ENCODE peak calls at places on chromosomes 1 and 21, in four cellular contexts. F is progenitor cell of endocrine pancreas, L is fibroblast of the aortic adventitia, M is endothelial cell. S is an unnamed sample.

GRCh38 chr1:219269171-219269570 is 95.5 kb downstream of the LYPLAL1 start:
- DNase-seq in F (no peak), L (peak; percentile 32), M (no peak), S (no peak)

GRCh38 chr1:236489710-236490377 is 33.9 kb upstream of the LGALS8 start:
- DNase-seq in F (no peak), L (peak; percentile 78), M (peak; percentile 8), S (no peak)

GRCh38 chr21:41478319-41479177 is 29.4 kb downstream of the TMPRSS2 start:
- DNase-seq in F (no peak), L (no peak), M (no peak), S (no peak)

GRCh38 chr1:170265234-170265633 is 119.5 kb downstream of the NTMT2 start:
- DNase-seq in F (no peak), L (no peak), M (no peak), S (no peak)

GRCh38 chr1:21372383-21372782 is 67.6 kb upstream of the NBPF3 start:
- DNase-seq in F (no peak), L (no peak), M (no peak), S (no peak)

GRCh38 chr1:208825305-208825704 is 581.1 kb upstream of the PLXNA2 start:
- DNase-seq in F (no peak), L (no peak), M (no peak), S (no peak)

GRCh38 chr1:79790950-79791349 is 784.4 kb upstream of the ADGRL4 start:
- DNase-seq in F (no peak), L (peak; percentile 59), M (no peak), S (no peak)

GRCh38 chr1:203126866-203127671 is 457 bp upstream of the ADORA1 start:
- DNase-seq in F (no peak), L (no peak), M (no peak), S (no peak)

GRCh38 chr1:107590895-107591622 is 373.9 kb downstream of the VAV3 start:
- DNase-seq in F (no peak), L (no peak), M (no peak), S (no peak)

GRCh38 chr1:60173729-60174128 is 100.2 kb upstream of the C1orf87 start:
- DNase-seq in F (no peak), L (no peak), M (no peak), S (no peak)

GRCh38 chr1:29415156-29415830 is 179.0 kb downstream of the PTPRU start:
- DNase-seq in F (no peak), L (no peak), M (no peak), S (no peak)

GRCh38 chr1:86503477-86504129 is 34.9 kb downstream of the CLCA1 start:
- DNase-seq in F (no peak), L (peak; percentile 24), M (peak; percentile 28), S (no peak)

GRCh38 chr1:86500731-86501130 is 32.0 kb downstream of the CLCA1 start:
- DNase-seq in F (no peak), L (peak; percentile 58), M (no peak), S (no peak)

GRCh38 chr1:86504895-86505625 is 36.3 kb downstream of the CLCA1 start:
- DNase-seq in F (no peak), L (no peak), M (no peak), S (no peak)

GRCh38 chr1:86504130-86504479 is 35.4 kb downstream of the CLCA1 start:
- DNase-seq in F (no peak), L (no peak), M (no peak), S (no peak)

DNA sequence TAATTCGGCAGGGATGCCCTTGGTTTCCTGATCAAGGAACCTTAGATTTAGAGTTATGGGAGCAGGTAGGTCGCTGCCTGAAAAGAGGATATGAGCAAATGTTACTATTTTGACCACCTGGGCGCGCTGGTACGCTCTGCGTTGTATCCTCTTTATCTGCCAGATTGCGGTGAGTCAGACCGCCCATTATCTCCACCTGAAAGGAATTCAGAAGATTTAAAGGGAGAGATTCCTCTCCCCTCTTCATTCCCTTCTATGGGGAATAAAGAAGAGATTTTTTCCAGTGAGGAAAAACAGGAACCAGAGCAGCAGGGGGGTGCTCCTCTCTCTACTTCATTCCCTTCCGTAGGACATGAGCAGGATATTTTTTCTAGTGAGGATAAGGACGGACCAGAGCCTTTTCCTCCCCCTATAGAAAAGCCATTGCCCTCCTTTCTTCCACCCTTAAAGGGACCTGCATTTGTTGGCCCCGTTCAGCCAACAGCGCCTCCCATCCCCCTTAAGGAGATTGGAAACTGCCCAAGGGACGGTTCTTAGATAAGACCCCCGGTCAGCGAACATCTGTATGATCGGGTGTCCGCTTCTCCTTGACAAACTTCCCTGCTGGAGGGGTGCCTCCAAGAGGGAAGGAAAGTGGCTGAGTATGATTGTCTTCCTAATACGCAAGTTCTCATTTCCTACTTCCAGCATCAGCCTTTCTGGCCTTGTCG is 34.1 kb downstream of the CLCA1 start:
- DNase-seq in F (no peak), L (peak; percentile 34), M (peak; percentile 27), S (no peak)
- TF ChIP-seq CTCF in F (no peak), L (no peak), M (no peak), S (no peak)

DNA sequence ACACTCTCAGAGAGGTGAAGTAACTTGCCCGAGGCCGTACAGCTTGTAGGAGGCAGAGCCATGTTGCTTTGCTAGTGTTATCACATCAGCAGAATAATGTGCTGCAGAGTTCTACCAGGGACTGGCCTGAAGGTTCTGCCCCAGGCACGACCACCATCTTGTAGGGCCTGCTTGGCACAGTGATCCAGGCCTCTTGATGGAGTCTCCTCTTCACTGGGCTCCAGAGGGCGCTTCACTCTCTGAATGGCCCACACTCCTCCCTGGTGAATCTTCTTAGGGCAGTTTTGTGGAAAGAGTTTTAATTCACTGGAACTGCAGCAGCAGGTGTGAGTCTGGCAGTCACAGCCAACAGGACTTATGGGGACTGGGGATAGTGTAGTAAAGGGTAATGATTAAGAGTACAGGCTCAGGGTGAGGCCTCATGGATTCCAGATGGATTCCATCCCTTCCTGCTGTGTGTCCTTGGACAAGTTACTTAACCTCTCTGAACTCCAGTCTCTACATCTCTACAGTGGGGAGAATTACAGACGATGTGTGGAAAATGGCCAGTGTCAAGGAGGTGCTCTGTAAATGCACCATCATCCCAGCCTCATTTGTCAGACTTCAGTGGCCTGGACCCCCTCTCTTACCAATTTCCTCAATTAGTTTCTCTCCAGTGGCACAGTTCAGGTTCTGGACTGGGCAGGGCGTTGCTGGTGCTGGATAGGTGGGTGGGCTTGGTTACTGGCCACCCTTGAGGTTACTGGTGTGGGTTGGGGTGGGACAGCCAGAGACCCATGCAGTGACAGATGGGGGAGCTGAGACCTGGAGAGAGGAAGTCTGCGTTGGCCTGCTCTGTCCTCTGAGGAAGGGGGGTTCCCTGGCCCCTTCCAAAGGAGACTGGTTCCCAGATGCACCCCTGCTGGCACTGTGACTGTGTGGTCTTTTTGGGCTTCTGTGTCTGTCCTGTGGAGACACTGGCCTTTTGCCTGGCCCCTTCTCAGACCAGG is 45.9 kb upstream of the CSF3R start:
- DNase-seq in F (no peak), L (no peak), M (no peak), S (no peak)
- TF ChIP-seq CTCF in F (no peak), L (no peak), M (no peak), S (no peak)

DNA sequence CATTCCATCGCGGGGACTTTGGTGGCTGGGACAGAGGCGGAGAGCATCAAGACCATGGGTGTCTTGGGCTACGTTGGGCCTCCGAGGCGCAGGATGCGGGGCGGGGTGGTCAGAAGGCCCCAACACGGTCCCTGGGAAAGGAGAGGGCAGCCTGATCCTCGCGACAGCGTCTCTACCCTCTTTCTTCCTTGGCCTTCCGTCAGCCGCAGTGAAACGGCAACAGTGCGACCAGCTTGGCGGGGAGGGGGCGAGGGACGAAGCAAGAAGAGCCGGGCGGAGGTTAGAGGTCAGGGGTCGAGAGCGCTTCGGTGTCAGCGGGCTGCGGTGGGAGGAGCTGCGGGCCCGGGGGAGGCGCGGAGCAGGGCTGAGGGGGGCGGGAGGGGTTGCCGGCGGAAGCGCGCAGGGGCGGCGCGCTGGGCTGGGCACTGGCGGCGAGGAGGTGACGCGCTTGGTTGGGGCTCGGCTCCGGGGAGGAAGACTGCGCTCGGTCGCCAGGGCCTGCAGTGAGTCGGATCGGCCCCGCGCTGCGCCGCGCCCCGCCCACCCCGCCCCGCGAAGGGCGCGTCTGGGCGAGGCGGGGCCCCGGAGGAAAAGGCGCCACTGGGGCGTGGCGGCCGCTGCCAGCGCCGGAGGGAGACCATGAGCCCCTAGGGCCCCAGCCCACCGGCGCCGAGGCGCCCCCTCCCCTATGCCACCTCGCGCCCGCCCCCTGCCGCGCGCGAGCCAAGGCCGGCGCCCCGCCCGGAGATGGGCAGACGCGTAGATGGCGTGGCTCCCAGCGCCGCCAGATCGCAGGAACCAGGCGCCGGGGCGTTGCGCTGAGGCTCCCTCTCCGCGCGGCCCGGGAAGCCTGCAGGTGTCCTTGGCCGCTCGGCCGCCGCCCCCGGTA is at the start of gene KCNC4:
- DNase-seq in F (peak; percentile 43), L (peak; percentile 71), M (peak; percentile 75), S (peak; percentile 85)
- TF ChIP-seq CTCF in F (no peak), L (no peak), M (peak; percentile 16), S (no peak)

GRCh38 chr1:17053685-17054410 is at the start of gene SDHB:
- DNase-seq in F (peak; percentile 98), L (peak; percentile 98), M (peak; percentile 99), S (peak; percentile 100)
- TF ChIP-seq CTCF in F (no peak), L (no peak), M (no peak), S (no peak)

GRCh38 chr1:168086438-168086837 is 50.3 kb downstream of the GPR161 start:
- DNase-seq in F (no peak), L (no peak), M (no peak), S (no peak)
- TF ChIP-seq CTCF in F (no peak), L (no peak), M (no peak), S (no peak)